ENCODE peak calls at places on chromosomes 7 and 10, in five cellular contexts. One of them, this sample, is unnamed.

GRCh38 chr7:94971051-94971867 is 63.9 kb downstream of the PPP1R9A start:
- DNase-seq in amygdala: no peak
- DNase-seq in HS-5: no peak
- DNase-seq in non-pigmented ciliary epithelial cell: no peak
- DNase-seq in Kasumi-1: no peak
- DNase-seq in this sample: no peak

GRCh38 chr10:122165914-122166313 is 105.2 kb upstream of the BTBD16 start:
- DNase-seq in Kasumi-1: no peak
- DNase-seq in non-pigmented ciliary epithelial cell: no peak
- DNase-seq in HS-5: no peak
- DNase-seq in amygdala: no peak
- DNase-seq in this sample: no peak

GRCh38 chr10:100528123-100528884 is 1.4 kb downstream of the NDUFB8 start:
- DNase-seq in HS-5: no peak
- DNase-seq in Kasumi-1: no peak
- DNase-seq in amygdala: no peak
- DNase-seq in non-pigmented ciliary epithelial cell: no peak
- DNase-seq in this sample: no peak

GRCh38 chr7:108372601-108373000 is 83.6 kb downstream of the NRCAM start:
- DNase-seq in Kasumi-1: no peak
- DNase-seq in non-pigmented ciliary epithelial cell: no peak
- DNase-seq in HS-5: no peak
- DNase-seq in amygdala: no peak
- DNase-seq in this sample: no peak

GRCh38 chr7:131646203-131646602 is 89.8 kb upstream of the PODXL start:
- DNase-seq in HS-5: no peak
- DNase-seq in amygdala: no peak
- DNase-seq in non-pigmented ciliary epithelial cell: no peak
- DNase-seq in Kasumi-1: no peak
- DNase-seq in this sample: no peak

GRCh38 chr10:19815478-19816419 is 483 bp upstream of the PLXDC2 start:
- DNase-seq in Kasumi-1: peak
- DNase-seq in non-pigmented ciliary epithelial cell: no peak
- DNase-seq in HS-5: no peak
- DNase-seq in amygdala: peak
- DNase-seq in this sample: no peak

GRCh38 chr10:29980084-29980483 is 79.3 kb downstream of the JCAD start:
- DNase-seq in HS-5: no peak
- DNase-seq in amygdala: no peak
- DNase-seq in non-pigmented ciliary epithelial cell: no peak
- DNase-seq in Kasumi-1: no peak
- DNase-seq in this sample: no peak

GRCh38 chr10:59708816-59709471 is 706 bp downstream of the SLC16A9 start:
- DNase-seq in HS-5: no peak
- DNase-seq in amygdala: no peak
- DNase-seq in Kasumi-1: no peak
- DNase-seq in non-pigmented ciliary epithelial cell: no peak
- DNase-seq in this sample: peak

GRCh38 chr10:118272090-118272775 is 69.9 kb downstream of the FAM204A start:
- DNase-seq in HS-5: no peak
- DNase-seq in amygdala: peak
- DNase-seq in Kasumi-1: no peak
- DNase-seq in non-pigmented ciliary epithelial cell: no peak
- DNase-seq in this sample: no peak

GRCh38 chr10:70250956-70251680 is 17.9 kb upstream of the PPA1 start:
- DNase-seq in amygdala: no peak
- DNase-seq in Kasumi-1: no peak
- DNase-seq in non-pigmented ciliary epithelial cell: no peak
- DNase-seq in HS-5: no peak
- DNase-seq in this sample: no peak

GRCh38 chr7:97422046-97422445 is 304.5 kb downstream of the SDHAF3 start:
- DNase-seq in Kasumi-1: no peak
- DNase-seq in non-pigmented ciliary epithelial cell: no peak
- DNase-seq in amygdala: no peak
- DNase-seq in HS-5: no peak
- DNase-seq in this sample: no peak

GRCh38 chr10:103193107-103193819 is at the start of gene NT5C2:
- DNase-seq in amygdala: peak
- DNase-seq in Kasumi-1: peak
- DNase-seq in HS-5: no peak
- DNase-seq in non-pigmented ciliary epithelial cell: no peak
- DNase-seq in this sample: peak

GRCh38 chr10:5266804-5267203 is 70.2 kb downstream of the AKR1C4 start:
- DNase-seq in amygdala: no peak
- DNase-seq in HS-5: no peak
- DNase-seq in Kasumi-1: no peak
- DNase-seq in non-pigmented ciliary epithelial cell: no peak
- DNase-seq in this sample: no peak

This sample was measured in GM19239.